ENCODE peak calls at places on chromosomes 12 and 14, in nine cellular contexts. E, V, R, I, X, B, W, G and K are unnamed samples.

GRCh38 chr12:50112456-50113218 is 601 bp downstream of the COX14 start:
- DNase-seq in E (no peak), V (peak), R (peak), I (no peak), X (no peak), B (peak), W (peak), G (peak), K (no peak)

GRCh38 chr12:54195736-54196347 is 7.1 kb upstream of the SMUG1 start:
- DNase-seq in E (no peak), V (peak), R (no peak), I (peak), X (no peak), B (no peak), W (peak), G (no peak), K (peak)

GRCh38 chr14:94374749-94375148 is 13.7 kb downstream of the SERPINA1 start:
- DNase-seq in E (no peak), V (no peak), R (no peak), I (no peak), X (no peak), B (no peak), W (no peak), G (no peak), K (no peak)

GRCh38 chr12:96255077-96255476 is 60.9 kb downstream of the ELK3 start:
- DNase-seq in E (no peak), V (no peak), R (no peak), I (peak), X (no peak), B (no peak), W (no peak), G (no peak), K (peak)

GRCh38 chr12:109738209-109738608 is 24.6 kb downstream of the FAM222A start:
- DNase-seq in E (no peak), V (peak), R (no peak), I (no peak), X (no peak), B (no peak), W (no peak), G (no peak), K (no peak)

GRCh38 chr12:53051058-53051880 is 1.4 kb downstream of the TNS2 start:
- DNase-seq in E (no peak), V (no peak), R (no peak), I (peak), X (no peak), B (peak), W (no peak), G (no peak), K (peak)

GRCh38 chr12:102172436-102172835 is 25.2 kb downstream of the PMCH start:
- DNase-seq in E (no peak), V (no peak), R (no peak), I (peak), X (no peak), B (no peak), W (no peak), G (no peak), K (no peak)

GRCh38 chr14:81710232-81710845 is 176.7 kb upstream of the SEL1L start:
- DNase-seq in E (peak), V (peak), R (peak), I (no peak), X (peak), B (peak), W (no peak), G (no peak), K (peak)

GRCh38 chr14:23145794-23146422 is 26.9 kb upstream of the CEBPE start:
- DNase-seq in E (no peak), V (no peak), R (no peak), I (no peak), X (no peak), B (no peak), W (no peak), G (no peak), K (no peak)

GRCh38 chr14:64841121-64841611 is 38.5 kb downstream of the SPTB start:
- DNase-seq in E (peak), V (no peak), R (peak), I (no peak), X (no peak), B (peak), W (peak), G (peak), K (no peak)

GRCh38 chr14:64838656-64839055 is 41.1 kb downstream of the SPTB start:
- DNase-seq in E (no peak), V (no peak), R (no peak), I (no peak), X (no peak), B (no peak), W (no peak), G (no peak), K (no peak)

GRCh38 chr14:64844272-64844671 is 35.4 kb downstream of the SPTB start:
- DNase-seq in E (no peak), V (no peak), R (no peak), I (no peak), X (peak), B (no peak), W (no peak), G (no peak), K (peak)

GRCh38 chr14:64844993-64845536 is 34.6 kb downstream of the SPTB start:
- DNase-seq in E (no peak), V (no peak), R (no peak), I (no peak), X (no peak), B (no peak), W (peak), G (no peak), K (no peak)

DNA sequence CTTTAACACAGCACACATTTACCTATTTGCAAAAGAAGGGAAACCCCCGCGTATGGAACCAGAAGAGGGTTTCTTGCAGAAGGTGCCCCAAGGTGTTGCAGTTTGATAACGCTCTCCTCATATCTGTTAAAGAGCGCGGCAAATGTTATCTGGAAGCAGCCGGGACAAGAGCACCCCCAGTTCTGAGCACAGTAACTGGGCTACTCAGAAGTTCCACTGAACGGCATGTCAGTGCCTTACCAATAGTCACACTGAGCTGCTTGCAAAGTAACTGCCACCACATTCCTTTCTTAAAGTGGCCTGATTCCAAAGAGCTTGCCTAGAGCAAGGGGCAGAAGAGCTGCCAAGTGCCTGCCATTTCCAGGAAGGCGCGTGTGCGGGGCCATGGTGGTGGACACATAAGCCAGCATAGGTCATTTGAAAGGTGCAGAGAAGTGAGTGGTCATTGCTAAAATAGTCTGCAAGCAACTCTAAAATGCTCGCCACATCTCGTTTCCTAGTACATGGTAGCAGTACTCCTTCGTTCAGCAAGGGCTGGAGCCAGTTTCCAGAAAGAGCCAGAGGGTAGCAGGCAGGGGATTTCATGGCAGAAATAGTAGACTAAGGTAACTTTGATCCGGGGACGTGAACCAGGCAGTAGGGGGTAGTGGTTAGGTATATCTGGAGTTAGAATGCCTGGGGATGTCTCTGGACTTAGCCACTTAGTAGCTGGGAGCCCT is 37.8 kb downstream of the SPTB start:
- DNase-seq in E (no peak), V (no peak), R (no peak), I (no peak), X (no peak), B (no peak), W (peak), G (no peak), K (no peak)
- H3K4me3 ChIP-seq in E (no peak), V (no peak), R (no peak), I (no peak), X (no peak), B (no peak), W (no peak), G (no peak), K (no peak)

GRCh38 chr12:118371354-118372282 is 1.1 kb downstream of the TAOK3 start:
- DNase-seq in E (no peak), V (peak), R (peak), I (peak), X (no peak), B (no peak), W (no peak), G (no peak), K (peak)
- TF ChIP-seq MAX in E (no peak), V (no peak), R (no peak), I (no peak), X (no peak), B (no peak), W (no peak), G (no peak), K (no peak)

GRCh38 chr14:57871487-57872080 is 5.7 kb upstream of the SLC35F4 start:
- DNase-seq in E (peak), V (peak), R (peak), I (peak), X (peak), B (peak), W (peak), G (no peak), K (peak)
- TF ChIP-seq CTCF in E (peak), V (peak), R (peak), I (peak), X (peak), B (peak), W (peak), G (peak), K (peak)

GRCh38 chr12:58916891-58917570 is 3.3 kb downstream of the LRIG3 start:
- DNase-seq in E (no peak), V (no peak), R (no peak), I (peak), X (no peak), B (no peak), W (no peak), G (no peak), K (no peak)
- H3K4me3 ChIP-seq in E (no peak), V (no peak), R (no peak), I (peak), X (no peak), B (peak), W (no peak), G (no peak), K (no peak)

DNA sequence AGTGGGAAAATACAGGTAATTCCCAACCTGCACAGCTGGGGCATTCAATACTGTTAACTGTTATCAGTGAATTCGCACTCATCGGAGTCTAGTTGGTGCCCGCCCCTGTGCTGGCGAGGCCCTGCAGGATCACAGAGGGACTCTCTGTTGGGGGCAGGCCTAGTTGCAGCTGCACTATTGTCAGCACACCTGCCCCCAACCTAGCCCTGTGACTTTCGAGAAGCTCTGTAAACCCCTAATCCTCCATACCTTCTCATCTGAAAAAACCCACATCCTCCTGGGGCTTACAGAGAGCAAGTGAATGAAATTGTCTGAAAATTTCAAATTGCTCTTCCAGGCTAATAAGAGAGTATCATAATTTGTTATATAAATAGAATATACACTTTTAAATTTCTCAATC is 132.2 kb upstream of the NUDT4 start:
- DNase-seq in E (no peak), V (no peak), R (no peak), I (no peak), X (peak), B (no peak), W (no peak), G (no peak), K (no peak)
- TF ChIP-seq MAX in E (no peak), V (no peak), R (no peak), I (no peak), X (no peak), B (no peak), W (no peak), G (no peak), K (no peak)